ENCODE peak calls at places on chromosomes 16 and 17, in nine cellular contexts. One of them, this sample, is unnamed.
A peak's percentile ranks its signal among the peaks of the same experiment; 100 is the strongest.

GRCh38 chr16:75235721-75236193 is 15.7 kb downstream of the BCAR1 start:
- DNase-seq in RWPE1: no peak
- DNase-seq in spleen: peak; percentile 78
- DNase-seq in IMR-90: no peak
- DNase-seq in HCT116: no peak
- DNase-seq in fibroblast of lung: no peak
- DNase-seq in astrocyte: no peak
- DNase-seq in nephron progenitor cell: no peak
- DNase-seq in psoas muscle: no peak
- DNase-seq in this sample: no peak

GRCh38 chr17:39648876-39649430 is 12.0 kb downstream of the STARD3 start:
- DNase-seq in fibroblast of lung: peak; percentile 78
- DNase-seq in HCT116: no peak
- DNase-seq in RWPE1: no peak
- DNase-seq in spleen: no peak
- DNase-seq in astrocyte: peak; percentile 76
- DNase-seq in IMR-90: peak; percentile 76
- DNase-seq in psoas muscle: no peak
- DNase-seq in nephron progenitor cell: no peak
- DNase-seq in this sample: no peak

GRCh38 chr16:21264226-21265036 is 13.7 kb downstream of the CRYM start:
- DNase-seq in IMR-90: no peak
- DNase-seq in HCT116: no peak
- DNase-seq in RWPE1: no peak
- DNase-seq in psoas muscle: no peak
- DNase-seq in spleen: no peak
- DNase-seq in fibroblast of lung: peak; percentile 59
- DNase-seq in nephron progenitor cell: peak; percentile 30
- DNase-seq in astrocyte: no peak
- DNase-seq in this sample: no peak

GRCh38 chr17:71251276-71251675 is 869.5 kb upstream of the SOX9 start:
- DNase-seq in HCT116: no peak
- DNase-seq in spleen: no peak
- DNase-seq in fibroblast of lung: peak; percentile 41
- DNase-seq in psoas muscle: no peak
- DNase-seq in nephron progenitor cell: no peak
- DNase-seq in astrocyte: peak; percentile 64
- DNase-seq in IMR-90: peak; percentile 41
- DNase-seq in RWPE1: no peak
- DNase-seq in this sample: no peak

GRCh38 chr16:51119576-51120288 is 31.3 kb downstream of the SALL1 start:
- DNase-seq in spleen: no peak
- DNase-seq in RWPE1: no peak
- DNase-seq in fibroblast of lung: no peak
- DNase-seq in nephron progenitor cell: no peak
- DNase-seq in IMR-90: peak; percentile 1
- DNase-seq in HCT116: no peak
- DNase-seq in psoas muscle: no peak
- DNase-seq in astrocyte: no peak
- DNase-seq in this sample: no peak

GRCh38 chr17:57665128-57665527 is 80.0 kb downstream of the CCDC182 start:
- DNase-seq in spleen: peak; percentile 31
- DNase-seq in IMR-90: no peak
- DNase-seq in astrocyte: no peak
- DNase-seq in psoas muscle: no peak
- DNase-seq in fibroblast of lung: no peak
- DNase-seq in HCT116: no peak
- DNase-seq in RWPE1: no peak
- DNase-seq in nephron progenitor cell: no peak
- DNase-seq in this sample: no peak

GRCh38 chr16:2038359-2039285 is 9.0 kb downstream of the NTHL1 start:
- DNase-seq in RWPE1: no peak
- DNase-seq in spleen: no peak
- DNase-seq in IMR-90: no peak
- DNase-seq in HCT116: no peak
- DNase-seq in astrocyte: no peak
- DNase-seq in psoas muscle: no peak
- DNase-seq in fibroblast of lung: peak; percentile 47
- DNase-seq in nephron progenitor cell: no peak
- DNase-seq in this sample: no peak

GRCh38 chr17:50905460-50905803 is 39.3 kb upstream of the TOB1 start:
- DNase-seq in RWPE1: no peak
- DNase-seq in spleen: no peak
- DNase-seq in nephron progenitor cell: no peak
- DNase-seq in psoas muscle: no peak
- DNase-seq in fibroblast of lung: no peak
- DNase-seq in astrocyte: no peak
- DNase-seq in HCT116: no peak
- DNase-seq in IMR-90: no peak
- DNase-seq in this sample: peak; percentile 43

GRCh38 chr16:48409839-48410610 is 24.8 kb upstream of the SIAH1 start:
- DNase-seq in psoas muscle: no peak
- DNase-seq in nephron progenitor cell: no peak
- DNase-seq in fibroblast of lung: peak; percentile 97
- DNase-seq in IMR-90: peak; percentile 96
- DNase-seq in spleen: no peak
- DNase-seq in RWPE1: peak; percentile 78
- DNase-seq in HCT116: no peak
- DNase-seq in astrocyte: peak; percentile 94
- DNase-seq in this sample: no peak

GRCh38 chr16:84686702-84687298 is 13.0 kb upstream of the USP10 start:
- DNase-seq in nephron progenitor cell: no peak
- DNase-seq in astrocyte: no peak
- DNase-seq in psoas muscle: no peak
- DNase-seq in HCT116: peak; percentile 19
- DNase-seq in fibroblast of lung: no peak
- DNase-seq in spleen: no peak
- DNase-seq in RWPE1: no peak
- DNase-seq in IMR-90: no peak
- DNase-seq in this sample: no peak

GRCh38 chr16:66901626-66902025 is 17.1 kb downstream of the CDH16 start:
- DNase-seq in spleen: peak; percentile 32
- DNase-seq in fibroblast of lung: no peak
- DNase-seq in nephron progenitor cell: no peak
- DNase-seq in HCT116: no peak
- DNase-seq in RWPE1: no peak
- DNase-seq in psoas muscle: peak; percentile 71
- DNase-seq in astrocyte: no peak
- DNase-seq in IMR-90: no peak
- DNase-seq in this sample: no peak

GRCh38 chr16:15682105-15682570 is 32.1 kb downstream of the NDE1 start:
- DNase-seq in astrocyte: peak; percentile 56
- DNase-seq in spleen: no peak
- DNase-seq in psoas muscle: peak; percentile 37
- DNase-seq in RWPE1: peak; percentile 50
- DNase-seq in nephron progenitor cell: no peak
- DNase-seq in IMR-90: peak; percentile 84
- DNase-seq in HCT116: peak; percentile 33
- DNase-seq in fibroblast of lung: peak; percentile 84
- DNase-seq in this sample: no peak

GRCh38 chr17:17075037-17075755 is 32.9 kb downstream of the MPRIP start:
- DNase-seq in HCT116: no peak
- DNase-seq in IMR-90: peak; percentile 85
- DNase-seq in spleen: peak; percentile 52
- DNase-seq in fibroblast of lung: peak; percentile 86
- DNase-seq in nephron progenitor cell: peak; percentile 47
- DNase-seq in psoas muscle: peak; percentile 46
- DNase-seq in astrocyte: peak; percentile 55
- DNase-seq in RWPE1: peak; percentile 55
- DNase-seq in this sample: no peak

GRCh38 chr16:51487880-51488279 is 336.8 kb upstream of the SALL1 start:
- DNase-seq in spleen: no peak
- DNase-seq in nephron progenitor cell: no peak
- DNase-seq in astrocyte: no peak
- DNase-seq in psoas muscle: no peak
- DNase-seq in HCT116: no peak
- DNase-seq in fibroblast of lung: no peak
- DNase-seq in IMR-90: no peak
- DNase-seq in RWPE1: no peak
- DNase-seq in this sample: no peak

GRCh38 chr16:6884002-6884401 is 448.6 kb upstream of the RBFOX1 start:
- DNase-seq in psoas muscle: no peak
- DNase-seq in astrocyte: no peak
- DNase-seq in IMR-90: no peak
- DNase-seq in spleen: no peak
- DNase-seq in RWPE1: no peak
- DNase-seq in nephron progenitor cell: peak; percentile 48
- DNase-seq in fibroblast of lung: no peak
- DNase-seq in HCT116: no peak
- DNase-seq in this sample: no peak

GRCh38 chr17:2067048-2067452 is 12.1 kb downstream of the HIC1 start:
- DNase-seq in IMR-90: no peak
- DNase-seq in HCT116: no peak
- DNase-seq in astrocyte: no peak
- DNase-seq in nephron progenitor cell: no peak
- DNase-seq in fibroblast of lung: no peak
- DNase-seq in psoas muscle: no peak
- DNase-seq in RWPE1: no peak
- DNase-seq in spleen: no peak
- DNase-seq in this sample: no peak

GRCh38 chr17:2064147-2064489 is 9.2 kb downstream of the HIC1 start:
- DNase-seq in psoas muscle: no peak
- DNase-seq in spleen: no peak
- DNase-seq in IMR-90: no peak
- DNase-seq in nephron progenitor cell: no peak
- DNase-seq in RWPE1: no peak
- DNase-seq in HCT116: no peak
- DNase-seq in fibroblast of lung: no peak
- DNase-seq in astrocyte: no peak
- DNase-seq in this sample: no peak

GRCh38 chr17:2064511-2064910 is 9.6 kb downstream of the HIC1 start:
- DNase-seq in nephron progenitor cell: no peak
- DNase-seq in astrocyte: no peak
- DNase-seq in RWPE1: no peak
- DNase-seq in HCT116: no peak
- DNase-seq in psoas muscle: peak; percentile 30
- DNase-seq in IMR-90: no peak
- DNase-seq in fibroblast of lung: no peak
- DNase-seq in spleen: no peak
- DNase-seq in this sample: no peak

GRCh38 chr17:2063306-2064146 is 8.6 kb downstream of the HIC1 start:
- DNase-seq in RWPE1: no peak
- DNase-seq in IMR-90: peak; percentile 72
- DNase-seq in nephron progenitor cell: no peak
- DNase-seq in astrocyte: peak; percentile 72
- DNase-seq in psoas muscle: peak; percentile 43
- DNase-seq in HCT116: no peak
- DNase-seq in spleen: no peak
- DNase-seq in fibroblast of lung: peak; percentile 65
- DNase-seq in this sample: no peak

DNA sequence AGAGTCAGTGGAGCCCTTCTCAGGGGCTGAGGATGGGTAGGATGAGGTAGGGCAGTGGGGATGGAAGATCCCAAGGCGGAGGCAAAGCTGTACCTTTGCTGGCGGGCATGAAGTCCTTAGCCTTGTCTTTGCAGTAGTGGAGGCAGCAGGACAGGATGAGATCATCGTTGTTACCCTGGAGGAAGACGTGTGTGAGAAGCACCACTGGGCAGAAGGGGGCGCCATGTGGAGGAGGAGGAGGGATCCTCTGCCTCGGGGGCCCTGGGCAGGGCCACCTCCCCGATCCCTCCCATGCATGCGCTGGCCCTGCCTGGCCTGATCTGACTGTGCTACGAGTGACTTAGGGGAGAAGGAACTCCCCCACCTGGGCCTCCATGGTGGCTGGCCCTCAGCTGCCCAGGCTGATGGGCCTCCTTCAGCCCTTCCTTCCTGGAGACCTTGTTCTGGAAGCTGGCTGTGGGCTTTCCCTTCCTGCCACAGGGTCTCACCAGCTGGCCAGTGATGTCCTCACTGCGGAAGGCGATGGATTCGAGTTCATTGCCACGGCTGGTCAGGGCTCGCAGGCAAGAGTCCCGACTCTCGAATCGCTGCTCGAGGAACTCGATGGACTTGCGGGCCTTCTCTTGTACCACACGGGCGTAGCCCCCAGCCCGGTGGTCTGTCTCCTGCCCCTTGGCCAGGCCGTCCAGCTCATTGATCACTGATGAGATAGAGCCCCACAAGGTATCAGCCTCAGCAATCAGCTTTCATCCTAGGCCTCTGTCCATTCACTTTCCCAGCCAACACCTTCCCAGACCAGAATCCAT is 10.3 kb downstream of the HIC1 start:
- DNase-seq in psoas muscle: peak; percentile 64
- DNase-seq in spleen: peak; percentile 84
- DNase-seq in fibroblast of lung: no peak
- DNase-seq in HCT116: no peak
- DNase-seq in nephron progenitor cell: no peak
- DNase-seq in RWPE1: no peak
- DNase-seq in IMR-90: peak; percentile 68
- DNase-seq in astrocyte: peak; percentile 69
- DNase-seq in this sample: no peak
- TF ChIP-seq CTCF in psoas muscle: no peak
- TF ChIP-seq CTCF in spleen: peak; percentile 4
- TF ChIP-seq CTCF in fibroblast of lung: peak; percentile 55
- TF ChIP-seq CTCF in HCT116: peak; percentile 60
- TF ChIP-seq CTCF in nephron progenitor cell: peak; percentile 12
- TF ChIP-seq CTCF in RWPE1: no peak
- TF ChIP-seq CTCF in IMR-90: peak; percentile 60
- TF ChIP-seq CTCF in astrocyte: peak; percentile 44
- TF ChIP-seq CTCF in this sample: peak; percentile 43

GRCh38 chr16:68355447-68356248 is 44.8 kb downstream of the PRMT7 start:
- DNase-seq in IMR-90: no peak
- DNase-seq in RWPE1: no peak
- DNase-seq in psoas muscle: no peak
- DNase-seq in spleen: no peak
- DNase-seq in fibroblast of lung: no peak
- DNase-seq in HCT116: no peak
- DNase-seq in astrocyte: no peak
- DNase-seq in nephron progenitor cell: no peak
- DNase-seq in this sample: no peak
- TF ChIP-seq CTCF in IMR-90: no peak
- TF ChIP-seq CTCF in RWPE1: no peak
- TF ChIP-seq CTCF in psoas muscle: no peak
- TF ChIP-seq CTCF in spleen: no peak
- TF ChIP-seq CTCF in fibroblast of lung: no peak
- TF ChIP-seq CTCF in HCT116: peak; percentile 40
- TF ChIP-seq CTCF in astrocyte: no peak
- TF ChIP-seq CTCF in nephron progenitor cell: no peak
- TF ChIP-seq CTCF in this sample: peak; percentile 11

DNA sequence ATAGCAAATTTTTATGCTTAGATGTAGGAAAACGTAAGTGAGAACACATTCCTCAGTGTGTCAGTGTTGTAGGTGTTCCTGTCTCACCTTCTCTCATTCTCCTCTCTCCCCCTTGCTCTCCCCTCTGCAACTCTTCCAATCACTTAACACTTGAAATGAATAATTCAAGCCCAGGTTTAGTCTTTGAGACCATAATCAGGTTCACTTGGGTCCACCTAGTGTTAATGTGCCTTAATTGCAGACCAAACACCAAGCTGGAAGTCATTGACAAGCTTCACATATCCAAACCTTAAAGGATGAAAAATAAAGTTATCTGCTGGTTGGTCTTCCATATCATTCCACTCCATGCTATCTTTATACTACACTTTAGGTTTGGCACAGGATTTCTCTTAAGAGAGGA is 37.0 kb downstream of the STXBP4 start:
- DNase-seq in psoas muscle: no peak
- DNase-seq in HCT116: peak; percentile 63
- DNase-seq in fibroblast of lung: peak; percentile 32
- DNase-seq in nephron progenitor cell: no peak
- DNase-seq in astrocyte: no peak
- DNase-seq in IMR-90: peak; percentile 12
- DNase-seq in RWPE1: no peak
- DNase-seq in spleen: no peak
- DNase-seq in this sample: no peak
- TF ChIP-seq CTCF in psoas muscle: no peak
- TF ChIP-seq CTCF in HCT116: peak; percentile 80
- TF ChIP-seq CTCF in fibroblast of lung: peak; percentile 57
- TF ChIP-seq CTCF in nephron progenitor cell: peak; percentile 36
- TF ChIP-seq CTCF in astrocyte: peak; percentile 45
- TF ChIP-seq CTCF in IMR-90: peak; percentile 16
- TF ChIP-seq CTCF in RWPE1: no peak
- TF ChIP-seq CTCF in spleen: no peak
- TF ChIP-seq CTCF in this sample: peak; percentile 49

GRCh38 chr17:49459401-49459984 is 35.6 kb upstream of the NGFR start:
- DNase-seq in astrocyte: no peak
- DNase-seq in IMR-90: no peak
- DNase-seq in nephron progenitor cell: no peak
- DNase-seq in RWPE1: no peak
- DNase-seq in fibroblast of lung: no peak
- DNase-seq in psoas muscle: no peak
- DNase-seq in HCT116: no peak
- DNase-seq in spleen: no peak
- DNase-seq in this sample: no peak
- TF ChIP-seq CTCF in astrocyte: no peak
- TF ChIP-seq CTCF in IMR-90: no peak
- TF ChIP-seq CTCF in nephron progenitor cell: no peak
- TF ChIP-seq CTCF in RWPE1: no peak
- TF ChIP-seq CTCF in fibroblast of lung: no peak
- TF ChIP-seq CTCF in psoas muscle: no peak
- TF ChIP-seq CTCF in HCT116: no peak
- TF ChIP-seq CTCF in spleen: no peak
- TF ChIP-seq CTCF in this sample: no peak

This sample was measured in progenitor cell of endocrine pancreas.